ENCODE peak calls at places on chromosomes 11 and 22, in six cellular contexts. A, X, O, V, S and E are unnamed samples.

GRCh38 chr11:129738242-129738641 is 77.4 kb upstream of the TMEM45B start:
- DNase-seq in A (no peak), X (no peak), O (no peak), V (no peak), S (no peak), E (no peak)

GRCh38 chr11:121067453-121067852 is 33.6 kb upstream of the TECTA start:
- DNase-seq in A (no peak), X (no peak), O (no peak), V (no peak), S (no peak), E (no peak)

GRCh38 chr22:47023871-47024270 is 261.4 kb downstream of the TBC1D22A start:
- DNase-seq in A (no peak), X (no peak), O (no peak), V (no peak), S (peak), E (no peak)

GRCh38 chr11:118537409-118537980 is 6.5 kb downstream of the TMEM25 start:
- DNase-seq in A (no peak), X (no peak), O (no peak), V (no peak), S (no peak), E (no peak)

GRCh38 chr11:120061761-120062560 is 76.0 kb downstream of the TRIM29 start:
- DNase-seq in A (peak), X (no peak), O (no peak), V (no peak), S (no peak), E (peak)

GRCh38 chr11:57072640-57073039 is 83.9 kb downstream of the OR5AK2 start:
- DNase-seq in A (no peak), X (no peak), O (no peak), V (no peak), S (no peak), E (no peak)

GRCh38 chr11:18367431-18367830 is 26.9 kb upstream of the LDHA start:
- DNase-seq in A (no peak), X (no peak), O (no peak), V (no peak), S (no peak), E (no peak)

GRCh38 chr11:19209617-19210016 is 7.8 kb upstream of the CSRP3 start:
- DNase-seq in A (no peak), X (no peak), O (no peak), V (no peak), S (no peak), E (no peak)

GRCh38 chr11:115869780-115870431 is 365.7 kb upstream of the CADM1 start:
- DNase-seq in A (no peak), X (no peak), O (no peak), V (peak), S (no peak), E (no peak)

GRCh38 chr22:47199261-47199948 is 437.0 kb downstream of the TBC1D22A start:
- DNase-seq in A (peak), X (no peak), O (no peak), V (no peak), S (peak), E (peak)

GRCh38 chr11:117795726-117796455 is 1.1 kb downstream of the DSCAML1 start:
- DNase-seq in A (no peak), X (no peak), O (no peak), V (no peak), S (no peak), E (no peak)

GRCh38 chr22:34036936-34037335 is 116.7 kb upstream of the LARGE1 start:
- DNase-seq in A (no peak), X (no peak), O (no peak), V (no peak), S (no peak), E (no peak)

GRCh38 chr22:48899523-48900326 is 927.9 kb downstream of the BRD1 start:
- DNase-seq in A (peak), X (no peak), O (no peak), V (no peak), S (no peak), E (no peak)

GRCh38 chr22:22955866-22956535 is 68.4 kb downstream of the IGLL5 start:
- DNase-seq in A (peak), X (peak), O (no peak), V (no peak), S (no peak), E (peak)

GRCh38 chr11:35083181-35084061 is 55.5 kb upstream of the CD44 start:
- DNase-seq in A (peak), X (peak), O (peak), V (peak), S (peak), E (peak)

GRCh38 chr22:46057206-46057605 is 80.2 kb upstream of the WNT7B start:
- DNase-seq in A (no peak), X (no peak), O (no peak), V (peak), S (no peak), E (peak)

GRCh38 chr11:80239217-80239616 is 798.4 kb upstream of the TENM4 start:
- DNase-seq in A (no peak), X (no peak), O (no peak), V (no peak), S (no peak), E (no peak)

GRCh38 chr11:12170501-12170900 is 60.1 kb downstream of the MICAL2 start:
- DNase-seq in A (no peak), X (no peak), O (no peak), V (no peak), S (no peak), E (no peak)

GRCh38 chr11:56855217-56855616 is 106.7 kb upstream of the OR9G4 start:
- DNase-seq in A (no peak), X (no peak), O (no peak), V (no peak), S (no peak), E (no peak)

GRCh38 chr11:27061078-27061477 is 20.5 kb downstream of the BBOX1 start:
- DNase-seq in A (no peak), X (no peak), O (no peak), V (no peak), S (no peak), E (no peak)

GRCh38 chr22:47187558-47187957 is 425.1 kb downstream of the TBC1D22A start:
- DNase-seq in A (no peak), X (no peak), O (no peak), V (no peak), S (no peak), E (peak)

GRCh38 chr11:94400075-94400838 is 962 bp downstream of the GPR83 start:
- DNase-seq in A (no peak), X (no peak), O (no peak), V (no peak), S (no peak), E (peak)

GRCh38 chr22:35102663-35103062 is 36.7 kb downstream of the ISX start:
- DNase-seq in A (no peak), X (no peak), O (no peak), V (no peak), S (no peak), E (no peak)

GRCh38 chr22:35229865-35230264 is 27.4 kb upstream of the HMGXB4 start:
- DNase-seq in A (no peak), X (no peak), O (no peak), V (no peak), S (no peak), E (no peak)

DNA sequence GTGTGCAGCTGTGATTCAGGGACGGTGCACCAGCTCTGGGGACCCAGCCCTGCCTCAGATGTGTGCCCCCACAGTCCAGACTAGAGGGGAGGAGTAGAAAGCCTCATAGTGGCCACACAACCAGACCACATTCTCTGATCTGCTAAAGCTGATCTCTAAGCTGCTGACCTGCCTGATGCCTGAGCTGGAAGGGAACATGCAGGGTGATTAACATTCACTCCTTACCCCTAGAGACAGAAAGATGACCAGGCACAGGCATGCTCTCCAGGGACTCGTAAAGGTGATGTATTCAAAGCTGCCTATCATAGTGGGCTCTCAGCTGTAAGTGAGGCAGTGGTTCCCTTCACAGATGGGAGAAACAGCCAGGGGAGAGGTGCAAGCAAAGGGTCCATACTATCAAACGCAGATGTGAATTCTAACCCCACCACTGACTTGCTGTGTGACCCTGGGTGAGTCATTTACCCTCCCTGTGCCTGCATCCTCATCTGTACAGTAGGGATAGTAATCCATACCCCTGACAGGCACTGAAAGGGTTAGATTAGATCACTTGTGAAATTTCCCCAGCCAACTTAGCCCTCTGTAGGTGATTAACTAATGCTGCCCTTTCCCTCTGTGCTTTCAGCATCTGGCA is 29.0 kb upstream of the LRRC32 start:
- DNase-seq in A (no peak), X (no peak), O (no peak), V (no peak), S (no peak), E (no peak)
- H3K27ac ChIP-seq in A (no peak), X (no peak), O (no peak), V (no peak), S (no peak), E (no peak)

GRCh38 chr22:38239101-38239761 is 33.6 kb downstream of the TMEM184B start:
- DNase-seq in A (no peak), X (no peak), O (no peak), V (peak), S (no peak), E (peak)
- H3K27ac ChIP-seq in A (peak), X (peak), O (no peak), V (peak), S (no peak), E (peak)

GRCh38 chr22:20205464-20205963 is 54.7 kb upstream of the CCDC188 start:
- DNase-seq in A (no peak), X (no peak), O (no peak), V (no peak), S (no peak), E (no peak)
- H3K27ac ChIP-seq in A (peak), X (peak), O (peak), V (no peak), S (no peak), E (peak)

DNA sequence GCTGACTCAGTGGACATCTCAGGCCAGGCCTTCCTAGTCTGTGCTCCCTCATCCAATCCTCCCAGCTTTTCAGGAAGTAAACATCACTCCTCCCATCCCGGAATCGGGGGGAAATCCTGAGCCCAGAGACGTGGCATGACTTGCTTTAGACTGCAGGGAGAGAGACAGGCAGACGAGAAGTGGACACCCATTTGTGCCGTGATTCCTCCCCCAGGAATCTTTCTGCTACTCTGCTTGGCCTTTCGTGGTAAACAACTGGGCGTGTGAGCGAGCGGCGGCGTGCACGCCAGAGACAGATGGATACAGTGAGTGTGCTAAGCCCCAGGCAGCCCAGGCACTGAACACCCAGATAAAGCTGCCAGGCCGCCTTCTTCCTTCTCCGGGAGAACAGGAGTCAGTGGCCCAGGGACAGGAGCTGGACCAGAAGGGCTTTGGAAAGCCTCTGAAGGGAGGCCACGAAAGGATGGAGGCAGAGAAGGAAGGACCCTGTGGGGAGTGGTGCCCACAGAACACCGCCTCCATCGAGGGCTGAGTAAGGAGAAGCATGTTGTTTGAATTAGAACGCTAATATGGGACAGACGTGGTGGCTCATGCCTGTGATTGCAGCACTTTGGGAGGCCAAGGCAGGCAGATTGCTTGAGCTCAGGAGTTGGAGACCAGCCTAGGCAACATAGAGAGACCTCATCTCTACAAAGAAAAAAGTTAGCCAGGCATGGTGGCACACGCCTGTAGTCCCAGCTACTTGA is 53.0 kb upstream of the PRR5 start:
- DNase-seq in A (no peak), X (no peak), O (no peak), V (no peak), S (no peak), E (no peak)
- H3K27ac ChIP-seq in A (no peak), X (no peak), O (no peak), V (peak), S (no peak), E (peak)